ENCODE peak calls at places on chromosomes 12 and 14, in five cellular contexts. D is NCI-H524; T is stimulated activated CD4-positive, alpha-beta T cell treated with anti-CD3 and anti-CD28 coated beads, Interleukin-15, amount 100 ng/mL, for 1 hour; E is activated T-cell treated with anti-CD3 and anti-CD28 coated beads for 48 hours; K is NAMALWA. F is an unnamed sample.

GRCh38 chr12:130504110-130504835 is 166.6 kb downstream of the PIWIL1 start:
- DNase-seq in E (no peak), D (no peak), K (no peak), T (no peak), F (no peak)

GRCh38 chr14:60686865-60687264 is 37.3 kb downstream of the SIX4 start:
- DNase-seq in K (no peak), E (no peak), T (no peak), D (no peak), F (no peak)

GRCh38 chr14:57346741-57347140 is 43.6 kb upstream of the NAA30 start:
- DNase-seq in T (no peak), E (no peak), D (peak), K (no peak), F (no peak)

GRCh38 chr14:89921346-89921745 is 33.2 kb downstream of the EFCAB11 start:
- DNase-seq in D (no peak), K (no peak), E (no peak), T (no peak), F (no peak)

GRCh38 chr14:35401422-35401729 is 3.2 kb downstream of the NFKBIA start:
- DNase-seq in T (no peak), D (no peak), E (no peak), K (no peak), F (no peak)

GRCh38 chr12:114779203-114779602 is 95.2 kb upstream of the TBX3 start:
- DNase-seq in T (no peak), K (no peak), E (no peak), D (no peak), F (no peak)

GRCh38 chr12:83365317-83365716 is 678.6 kb downstream of the TMTC2 start:
- DNase-seq in K (no peak), D (no peak), E (no peak), T (no peak), F (no peak)

GRCh38 chr14:89422952-89423345 is 5.9 kb upstream of the FOXN3 start:
- DNase-seq in T (no peak), D (no peak), E (no peak), K (no peak), F (no peak)

GRCh38 chr12:124797321-124797720 is 66.3 kb downstream of the SCARB1 start:
- DNase-seq in T (no peak), E (no peak), K (no peak), D (no peak), F (no peak)

GRCh38 chr14:100114109-100114765 is 45.2 kb downstream of the DEGS2 start:
- DNase-seq in K (no peak), E (no peak), T (no peak), D (no peak), F (no peak)

GRCh38 chr14:75196468-75196867 is 20.1 kb upstream of the TMED10 start:
- DNase-seq in D (no peak), T (no peak), K (no peak), E (no peak), F (peak)

GRCh38 chr12:59115526-59115925 is 195.2 kb upstream of the LRIG3 start:
- DNase-seq in E (no peak), K (no peak), T (no peak), D (no peak), F (no peak)

GRCh38 chr12:49791700-49792099 is 36.5 kb downstream of the NCKAP5L start:
- DNase-seq in E (no peak), K (no peak), T (no peak), D (no peak), F (no peak)

GRCh38 chr12:18345021-18345735 is 83.9 kb downstream of the PIK3C2G start:
- DNase-seq in E (no peak), T (no peak), D (no peak), K (peak), F (no peak)

GRCh38 chr12:118060301-118061010 is 523 bp downstream of the WSB2 start:
- DNase-seq in T (no peak), D (peak), E (no peak), K (peak), F (peak)

GRCh38 chr12:12716151-12716844 is 870 bp upstream of the CDKN1B start:
- DNase-seq in T (no peak), E (no peak), D (peak), K (peak), F (no peak)

GRCh38 chr14:65170768-65171251 is 68.5 kb upstream of the MAX start:
- DNase-seq in E (peak), T (no peak), D (no peak), K (no peak), F (peak)

GRCh38 chr12:64767495-64767894 is 8.3 kb upstream of the GNS start:
- DNase-seq in D (no peak), T (no peak), K (no peak), E (no peak), F (no peak)

F was measured in NB4.